ENCODE peak calls at places on chromosomes 3 and 15, in four cellular contexts. One of them, this sample, is unnamed.

GRCh38 chr3:97979610-97980009 is 7.4 kb upstream of the RIOX2 start:
- DNase-seq in astrocyte of the cerebellum: no peak
- DNase-seq in GM23248: no peak
- DNase-seq in stomach: no peak
- DNase-seq in this sample: no peak

GRCh38 chr3:159260049-159260662 is 458.3 kb downstream of the MFSD1 start:
- DNase-seq in astrocyte of the cerebellum: peak
- DNase-seq in GM23248: peak
- DNase-seq in stomach: no peak
- DNase-seq in this sample: peak

GRCh38 chr3:14200841-14201240 is 22.2 kb downstream of the LSM3 start:
- DNase-seq in astrocyte of the cerebellum: no peak
- DNase-seq in GM23248: no peak
- DNase-seq in stomach: no peak
- DNase-seq in this sample: no peak

GRCh38 chr3:23455775-23456174 is 252.6 kb downstream of the UBE2E2 start:
- DNase-seq in astrocyte of the cerebellum: peak
- DNase-seq in GM23248: peak
- DNase-seq in stomach: no peak
- DNase-seq in this sample: peak

GRCh38 chr15:81407679-81408078 is 33.7 kb upstream of the TMC3 start:
- DNase-seq in astrocyte of the cerebellum: no peak
- DNase-seq in GM23248: no peak
- DNase-seq in stomach: no peak
- DNase-seq in this sample: no peak

GRCh38 chr3:139537325-139537724 is 2.2 kb downstream of the RBP1 start:
- DNase-seq in astrocyte of the cerebellum: peak
- DNase-seq in GM23248: peak
- DNase-seq in stomach: no peak
- DNase-seq in this sample: peak

GRCh38 chr3:156366559-156366958 is 188.4 kb downstream of the SSR3 start:
- DNase-seq in astrocyte of the cerebellum: no peak
- DNase-seq in GM23248: no peak
- DNase-seq in stomach: no peak
- DNase-seq in this sample: no peak

GRCh38 chr3:132356568-132356967 is 39.4 kb downstream of the ACP3 start:
- DNase-seq in astrocyte of the cerebellum: no peak
- DNase-seq in GM23248: no peak
- DNase-seq in stomach: no peak
- DNase-seq in this sample: no peak

GRCh38 chr3:129441215-129441614 is 1.2 kb downstream of the IFT122 start:
- DNase-seq in astrocyte of the cerebellum: no peak
- DNase-seq in GM23248: peak
- DNase-seq in stomach: no peak
- DNase-seq in this sample: no peak

GRCh38 chr3:115401298-115401697 is 222.0 kb upstream of the GAP43 start:
- DNase-seq in astrocyte of the cerebellum: peak
- DNase-seq in GM23248: peak
- DNase-seq in stomach: no peak
- DNase-seq in this sample: no peak

GRCh38 chr3:171900396-171900795 is 57.2 kb downstream of the TMEM212 start:
- DNase-seq in astrocyte of the cerebellum: no peak
- DNase-seq in GM23248: no peak
- DNase-seq in stomach: no peak
- DNase-seq in this sample: no peak

GRCh38 chr3:10527295-10528016 is 22.1 kb upstream of the ATP2B2 start:
- DNase-seq in astrocyte of the cerebellum: no peak
- DNase-seq in GM23248: no peak
- DNase-seq in stomach: peak
- DNase-seq in this sample: no peak

GRCh38 chr15:35980719-35981118 is 434.8 kb upstream of the DPH6 start:
- DNase-seq in astrocyte of the cerebellum: no peak
- DNase-seq in GM23248: peak
- DNase-seq in stomach: no peak
- DNase-seq in this sample: peak

GRCh38 chr15:89383635-89384604 is 49.3 kb upstream of the POLG start:
- DNase-seq in astrocyte of the cerebellum: peak
- DNase-seq in GM23248: peak
- DNase-seq in stomach: no peak
- DNase-seq in this sample: peak

GRCh38 chr3:13507791-13508339 is 27.8 kb downstream of the HDAC11 start:
- DNase-seq in astrocyte of the cerebellum: no peak
- DNase-seq in GM23248: peak
- DNase-seq in stomach: no peak
- DNase-seq in this sample: peak

GRCh38 chr3:12367346-12367745 is 78.5 kb downstream of the PPARG start:
- DNase-seq in astrocyte of the cerebellum: no peak
- DNase-seq in GM23248: no peak
- DNase-seq in stomach: no peak
- DNase-seq in this sample: no peak

GRCh38 chr15:78502641-78503040 is 4.7 kb upstream of the HYKK start:
- DNase-seq in astrocyte of the cerebellum: no peak
- DNase-seq in GM23248: no peak
- DNase-seq in stomach: no peak
- DNase-seq in this sample: no peak

GRCh38 chr3:69776289-69776688 is 37.0 kb downstream of the MITF start:
- DNase-seq in astrocyte of the cerebellum: no peak
- DNase-seq in GM23248: no peak
- DNase-seq in stomach: no peak
- DNase-seq in this sample: no peak

GRCh38 chr3:48038971-48039481 is 22.8 kb upstream of the MAP4 start:
- DNase-seq in astrocyte of the cerebellum: no peak
- DNase-seq in GM23248: peak
- DNase-seq in stomach: no peak
- DNase-seq in this sample: no peak

GRCh38 chr15:80242132-80242769 is 9.8 kb downstream of the CTXND1 start:
- DNase-seq in astrocyte of the cerebellum: no peak
- DNase-seq in GM23248: peak
- DNase-seq in stomach: no peak
- DNase-seq in this sample: peak

GRCh38 chr3:38084019-38084968 is 45.3 kb downstream of the DLEC1 start:
- DNase-seq in astrocyte of the cerebellum: peak
- DNase-seq in GM23248: peak
- DNase-seq in stomach: no peak
- DNase-seq in this sample: no peak

GRCh38 chr3:151835751-151836550 is 22.0 kb downstream of the AADAC start:
- DNase-seq in astrocyte of the cerebellum: peak
- DNase-seq in GM23248: peak
- DNase-seq in stomach: no peak
- DNase-seq in this sample: no peak

GRCh38 chr15:40379853-40380252 is 2.7 kb upstream of the KNSTRN start:
- DNase-seq in astrocyte of the cerebellum: peak
- DNase-seq in GM23248: peak
- DNase-seq in stomach: peak
- DNase-seq in this sample: peak

GRCh38 chr3:90092994-90093393 is 985.6 kb downstream of the EPHA3 start:
- DNase-seq in astrocyte of the cerebellum: no peak
- DNase-seq in GM23248: peak
- DNase-seq in stomach: no peak
- DNase-seq in this sample: peak

GRCh38 chr3:52281980-52282801 is 3.7 kb upstream of the WDR82 start:
- DNase-seq in astrocyte of the cerebellum: no peak
- DNase-seq in GM23248: peak
- DNase-seq in stomach: no peak
- DNase-seq in this sample: no peak

GRCh38 chr3:13414040-13414729 is 5.9 kb downstream of the NUP210 start:
- DNase-seq in astrocyte of the cerebellum: no peak
- DNase-seq in GM23248: no peak
- DNase-seq in stomach: peak
- DNase-seq in this sample: no peak

GRCh38 chr3:58013099-58013498 is 4.9 kb downstream of the FLNB start:
- DNase-seq in astrocyte of the cerebellum: no peak
- DNase-seq in GM23248: no peak
- DNase-seq in stomach: no peak
- DNase-seq in this sample: no peak

GRCh38 chr3:177514341-177515193 is 317.3 kb upstream of the TBL1XR1 start:
- DNase-seq in astrocyte of the cerebellum: no peak
- DNase-seq in GM23248: no peak
- DNase-seq in stomach: no peak
- DNase-seq in this sample: no peak

GRCh38 chr3:16600771-16601538 is 4.3 kb downstream of the DAZL start:
- DNase-seq in astrocyte of the cerebellum: peak
- DNase-seq in GM23248: peak
- DNase-seq in stomach: peak
- DNase-seq in this sample: peak

GRCh38 chr15:81163961-81164800 is 30.1 kb downstream of the CFAP161 start:
- DNase-seq in astrocyte of the cerebellum: peak
- DNase-seq in GM23248: peak
- DNase-seq in stomach: no peak
- DNase-seq in this sample: peak

GRCh38 chr15:96687388-96688107 is 357.0 kb downstream of the NR2F2 start:
- DNase-seq in astrocyte of the cerebellum: no peak
- DNase-seq in GM23248: no peak
- DNase-seq in stomach: no peak
- DNase-seq in this sample: no peak

GRCh38 chr15:69282128-69282743 is 16.5 kb upstream of the PAQR5 start:
- DNase-seq in astrocyte of the cerebellum: no peak
- DNase-seq in GM23248: no peak
- DNase-seq in stomach: no peak
- DNase-seq in this sample: no peak

GRCh38 chr3:38138347-38139190 is at the start of gene MYD88:
- DNase-seq in astrocyte of the cerebellum: no peak
- DNase-seq in GM23248: peak
- DNase-seq in stomach: peak
- DNase-seq in this sample: peak

GRCh38 chr15:70098461-70099166 is 897 bp upstream of the TLE3 start:
- DNase-seq in astrocyte of the cerebellum: no peak
- DNase-seq in GM23248: peak
- DNase-seq in stomach: peak
- DNase-seq in this sample: peak

GRCh38 chr3:187230011-187230410 is 32.7 kb downstream of the RTP1 start:
- DNase-seq in astrocyte of the cerebellum: no peak
- DNase-seq in GM23248: peak
- DNase-seq in stomach: no peak
- DNase-seq in this sample: no peak

GRCh38 chr3:101850327-101851048 is 1.2 kb downstream of the NFKBIZ start:
- DNase-seq in astrocyte of the cerebellum: peak
- DNase-seq in GM23248: peak
- DNase-seq in stomach: no peak
- DNase-seq in this sample: no peak

GRCh38 chr3:113441051-113441770 is at the start of gene CFAP44:
- DNase-seq in astrocyte of the cerebellum: peak
- DNase-seq in GM23248: peak
- DNase-seq in stomach: peak
- DNase-seq in this sample: peak

GRCh38 chr15:41891226-41891625 is 2.6 kb downstream of the SPTBN5 start:
- DNase-seq in astrocyte of the cerebellum: no peak
- DNase-seq in GM23248: no peak
- DNase-seq in stomach: no peak
- DNase-seq in this sample: no peak

GRCh38 chr3:134369861-134370596 is 4.2 kb downstream of the AMOTL2 start:
- DNase-seq in astrocyte of the cerebellum: no peak
- DNase-seq in GM23248: peak
- DNase-seq in stomach: no peak
- DNase-seq in this sample: no peak

GRCh38 chr15:66740802-66741201 is 38.8 kb downstream of the SMAD6 start:
- DNase-seq in astrocyte of the cerebellum: no peak
- DNase-seq in GM23248: peak
- DNase-seq in stomach: no peak
- DNase-seq in this sample: no peak

GRCh38 chr15:48645558-48646330 is at the start of gene FBN1:
- DNase-seq in astrocyte of the cerebellum: peak
- DNase-seq in GM23248: peak
- DNase-seq in stomach: peak
- DNase-seq in this sample: peak
- H3K4me3 ChIP-seq in astrocyte of the cerebellum: peak
- H3K4me3 ChIP-seq in GM23248: peak
- H3K4me3 ChIP-seq in stomach: peak
- H3K4me3 ChIP-seq in this sample: peak

GRCh38 chr15:100353469-100353868 is 11.7 kb upstream of the ADAMTS17 start:
- DNase-seq in astrocyte of the cerebellum: no peak
- DNase-seq in GM23248: no peak
- DNase-seq in stomach: no peak
- DNase-seq in this sample: no peak

GRCh38 chr15:100349696-100350433 is 8.1 kb upstream of the ADAMTS17 start:
- DNase-seq in astrocyte of the cerebellum: peak
- DNase-seq in GM23248: peak
- DNase-seq in stomach: peak
- DNase-seq in this sample: peak

GRCh38 chr15:100349321-100349695 is 7.5 kb upstream of the ADAMTS17 start:
- DNase-seq in astrocyte of the cerebellum: no peak
- DNase-seq in GM23248: no peak
- DNase-seq in stomach: no peak
- DNase-seq in this sample: no peak

GRCh38 chr15:100348578-100348977 is 6.8 kb upstream of the ADAMTS17 start:
- DNase-seq in astrocyte of the cerebellum: no peak
- DNase-seq in GM23248: no peak
- DNase-seq in stomach: no peak
- DNase-seq in this sample: peak

GRCh38 chr15:100350434-100351226 is 8.9 kb upstream of the ADAMTS17 start:
- DNase-seq in astrocyte of the cerebellum: no peak
- DNase-seq in GM23248: peak
- DNase-seq in stomach: peak
- DNase-seq in this sample: peak
- H3K4me3 ChIP-seq in astrocyte of the cerebellum: peak
- H3K4me3 ChIP-seq in GM23248: peak
- H3K4me3 ChIP-seq in stomach: peak
- H3K4me3 ChIP-seq in this sample: peak

GRCh38 chr15:98428253-98428989 is 219.9 kb upstream of the IGF1R start:
- DNase-seq in astrocyte of the cerebellum: peak
- DNase-seq in GM23248: peak
- DNase-seq in stomach: peak
- DNase-seq in this sample: peak
- H3K4me3 ChIP-seq in astrocyte of the cerebellum: peak
- H3K4me3 ChIP-seq in GM23248: peak
- H3K4me3 ChIP-seq in stomach: peak
- H3K4me3 ChIP-seq in this sample: peak

GRCh38 chr15:51619331-51620033 is 3.1 kb downstream of the DMXL2 start:
- DNase-seq in astrocyte of the cerebellum: no peak
- DNase-seq in GM23248: no peak
- DNase-seq in stomach: no peak
- DNase-seq in this sample: no peak
- H3K4me3 ChIP-seq in astrocyte of the cerebellum: no peak
- H3K4me3 ChIP-seq in GM23248: no peak
- H3K4me3 ChIP-seq in stomach: no peak
- H3K4me3 ChIP-seq in this sample: no peak

GRCh38 chr15:73050561-73051297 is 1.5 kb upstream of the NEO1 start:
- DNase-seq in astrocyte of the cerebellum: no peak
- DNase-seq in GM23248: no peak
- DNase-seq in stomach: no peak
- DNase-seq in this sample: no peak
- H3K4me3 ChIP-seq in astrocyte of the cerebellum: peak
- H3K4me3 ChIP-seq in GM23248: peak
- H3K4me3 ChIP-seq in stomach: peak
- H3K4me3 ChIP-seq in this sample: peak

DNA sequence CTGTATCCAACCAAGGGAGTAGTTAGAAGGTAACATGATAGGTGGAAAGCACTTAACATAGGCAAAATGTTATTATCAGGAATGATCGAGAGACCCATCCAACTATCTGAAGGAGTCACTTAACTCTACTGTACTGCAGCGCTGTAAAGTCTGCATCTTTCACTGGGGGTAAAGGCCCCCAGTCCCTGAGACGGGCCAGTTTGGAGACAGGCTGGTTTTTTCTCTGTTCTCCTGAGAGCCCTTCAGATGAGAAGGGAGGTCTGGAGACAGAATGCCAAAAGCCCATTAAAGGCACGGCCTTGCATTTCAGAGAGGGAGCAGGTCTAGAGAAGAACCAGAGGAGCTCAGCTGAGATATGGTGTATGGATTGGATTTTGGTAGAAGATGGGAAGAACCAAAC is 71.3 kb upstream of the CGNL1 start:
- DNase-seq in astrocyte of the cerebellum: no peak
- DNase-seq in GM23248: no peak
- DNase-seq in stomach: no peak
- DNase-seq in this sample: no peak
- H3K4me3 ChIP-seq in astrocyte of the cerebellum: no peak
- H3K4me3 ChIP-seq in GM23248: no peak
- H3K4me3 ChIP-seq in stomach: no peak
- H3K4me3 ChIP-seq in this sample: no peak

This sample was measured in epithelial cell of esophagus.